ENCODE peak calls at places on chromosomes 13 and 19, in eight cellular contexts. One of them, this sample, is unnamed.

GRCh38 chr19:56333506-56333905 is 18.9 kb upstream of the ZSCAN5A start:
- DNase-seq in breast epithelium: no peak
- DNase-seq in GM23338: peak
- DNase-seq in upper lobe of left lung: peak
- DNase-seq in HepG2: peak
- DNase-seq in GM12878: no peak
- DNase-seq in spleen: no peak
- DNase-seq in SK-N-SH: peak
- DNase-seq in this sample: peak

GRCh38 chr13:108269601-108270328 is at the start of gene TNFSF13B:
- DNase-seq in upper lobe of left lung: peak
- DNase-seq in breast epithelium: no peak
- DNase-seq in HepG2: peak
- DNase-seq in GM12878: peak
- DNase-seq in GM23338: peak
- DNase-seq in SK-N-SH: peak
- DNase-seq in spleen: peak
- DNase-seq in this sample: peak

GRCh38 chr13:74084375-74084902 is 49.8 kb downstream of the KLF12 start:
- DNase-seq in spleen: no peak
- DNase-seq in GM12878: no peak
- DNase-seq in GM23338: no peak
- DNase-seq in breast epithelium: no peak
- DNase-seq in HepG2: no peak
- DNase-seq in SK-N-SH: no peak
- DNase-seq in upper lobe of left lung: no peak
- DNase-seq in this sample: no peak

GRCh38 chr19:33241530-33242101 is 16.0 kb upstream of the SLC7A10 start:
- DNase-seq in GM12878: no peak
- DNase-seq in spleen: peak
- DNase-seq in upper lobe of left lung: no peak
- DNase-seq in breast epithelium: no peak
- DNase-seq in SK-N-SH: peak
- DNase-seq in HepG2: no peak
- DNase-seq in GM23338: peak
- DNase-seq in this sample: peak

GRCh38 chr13:113962386-113962785 is 11.5 kb downstream of the C13orf46 start:
- DNase-seq in breast epithelium: no peak
- DNase-seq in spleen: peak
- DNase-seq in SK-N-SH: no peak
- DNase-seq in GM23338: no peak
- DNase-seq in GM12878: no peak
- DNase-seq in upper lobe of left lung: no peak
- DNase-seq in HepG2: no peak
- DNase-seq in this sample: no peak

GRCh38 chr13:30504081-30504480 is 38.3 kb upstream of the HMGB1 start:
- DNase-seq in breast epithelium: no peak
- DNase-seq in upper lobe of left lung: no peak
- DNase-seq in spleen: no peak
- DNase-seq in GM12878: peak
- DNase-seq in SK-N-SH: no peak
- DNase-seq in HepG2: no peak
- DNase-seq in GM23338: no peak
- DNase-seq in this sample: no peak

GRCh38 chr13:95880346-95880745 is 172.9 kb downstream of the UGGT2 start:
- DNase-seq in spleen: no peak
- DNase-seq in breast epithelium: no peak
- DNase-seq in HepG2: no peak
- DNase-seq in GM23338: no peak
- DNase-seq in SK-N-SH: no peak
- DNase-seq in GM12878: no peak
- DNase-seq in upper lobe of left lung: no peak
- DNase-seq in this sample: no peak

GRCh38 chr19:38734426-38735256 is 9.6 kb downstream of the CAPN12 start:
- DNase-seq in SK-N-SH: no peak
- DNase-seq in HepG2: no peak
- DNase-seq in upper lobe of left lung: peak
- DNase-seq in GM12878: peak
- DNase-seq in GM23338: no peak
- DNase-seq in spleen: peak
- DNase-seq in breast epithelium: peak
- DNase-seq in this sample: peak

GRCh38 chr19:40686882-40687524 is 3.4 kb downstream of the NUMBL start:
- DNase-seq in spleen: peak
- DNase-seq in GM23338: no peak
- DNase-seq in HepG2: no peak
- DNase-seq in GM12878: no peak
- DNase-seq in upper lobe of left lung: no peak
- DNase-seq in SK-N-SH: no peak
- DNase-seq in breast epithelium: no peak
- DNase-seq in this sample: no peak

DNA sequence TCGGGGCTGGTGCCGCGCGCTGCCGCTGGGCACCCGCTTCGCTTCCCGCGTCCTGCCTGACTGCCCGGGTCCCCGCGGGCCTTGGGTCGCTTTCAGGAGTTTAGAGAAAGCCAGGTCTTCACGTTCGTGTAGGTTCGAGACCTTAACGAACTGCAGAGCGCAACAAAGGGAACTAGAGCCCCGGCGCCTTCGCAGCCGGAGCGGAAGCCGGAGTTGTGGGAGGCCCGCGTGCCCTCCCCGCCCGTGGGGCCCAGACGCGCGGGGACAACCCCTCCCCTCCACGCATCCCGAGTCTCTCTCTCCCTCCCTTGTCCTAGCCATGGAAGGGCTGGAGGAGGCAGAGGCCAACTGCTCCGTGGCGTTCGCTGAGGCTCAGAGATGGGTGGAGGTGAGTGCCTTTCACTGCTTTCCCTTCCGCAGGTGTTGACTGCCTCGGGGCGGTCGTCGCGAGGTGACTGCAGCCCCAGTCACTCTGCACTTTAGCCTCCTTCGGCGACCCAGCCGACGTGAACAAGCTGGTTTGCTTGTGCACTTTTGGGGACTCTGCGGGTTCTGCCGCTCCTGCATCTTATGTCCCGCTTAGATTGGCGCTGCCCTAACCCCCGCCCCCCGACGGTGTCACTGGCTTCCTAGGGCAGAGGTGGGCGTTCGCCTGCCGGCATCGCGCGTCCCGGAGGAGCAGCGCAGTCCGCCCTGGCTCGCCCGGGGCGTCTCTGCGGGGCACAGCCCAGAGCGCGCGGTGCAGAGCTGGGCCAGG is 387 bp downstream of the LMO7 start:
- DNase-seq in upper lobe of left lung: peak
- DNase-seq in SK-N-SH: peak
- DNase-seq in spleen: peak
- DNase-seq in GM12878: no peak
- DNase-seq in breast epithelium: no peak
- DNase-seq in GM23338: peak
- DNase-seq in HepG2: peak
- DNase-seq in this sample: peak
- TF ChIP-seq POLR2AphosphoS5 in upper lobe of left lung: no peak
- TF ChIP-seq POLR2AphosphoS5 in SK-N-SH: peak
- TF ChIP-seq POLR2AphosphoS5 in spleen: peak
- TF ChIP-seq POLR2AphosphoS5 in GM12878: no peak
- TF ChIP-seq POLR2AphosphoS5 in breast epithelium: no peak
- TF ChIP-seq POLR2AphosphoS5 in GM23338: no peak
- TF ChIP-seq POLR2AphosphoS5 in HepG2: no peak
- TF ChIP-seq POLR2AphosphoS5 in this sample: no peak

DNA sequence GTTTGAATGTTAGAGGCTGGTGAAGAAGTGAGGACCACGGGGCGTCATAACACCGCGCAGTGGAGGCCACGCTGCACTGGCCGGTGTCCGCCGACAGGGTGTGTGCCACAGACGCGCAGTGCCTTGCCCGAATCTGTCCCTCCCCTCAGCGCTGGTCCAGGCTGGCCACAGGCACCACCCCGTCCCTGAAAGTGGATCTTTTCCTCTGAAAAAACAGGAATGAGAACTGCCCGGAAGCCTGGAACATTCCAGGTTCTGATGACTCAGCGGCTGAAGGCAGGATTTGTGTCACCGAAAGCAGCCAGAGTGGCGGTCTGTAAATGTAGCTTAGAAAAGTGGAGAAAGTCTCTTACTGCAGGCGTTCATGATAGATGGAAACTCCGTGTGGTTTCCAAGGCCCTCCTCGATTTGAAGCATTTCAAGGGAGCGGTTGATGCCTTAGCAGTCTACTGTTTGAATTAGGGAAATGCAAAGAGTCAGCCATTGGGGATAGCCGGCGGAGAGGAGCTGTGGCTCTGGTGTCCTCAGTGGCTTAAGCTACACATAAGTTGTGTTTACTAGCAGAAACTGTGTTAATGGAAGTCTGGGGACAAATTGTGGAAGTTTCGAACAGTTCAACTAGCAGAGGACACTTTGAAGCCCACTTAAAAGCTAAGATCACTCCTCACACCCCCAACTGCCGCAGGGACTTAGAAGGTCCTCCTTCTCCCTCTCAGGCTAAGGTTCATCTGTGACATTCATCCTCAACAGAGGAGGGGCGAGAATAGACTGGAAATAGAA is 70.8 kb downstream of the NUFIP1 start:
- DNase-seq in GM12878: no peak
- DNase-seq in SK-N-SH: peak
- DNase-seq in HepG2: peak
- DNase-seq in breast epithelium: peak
- DNase-seq in spleen: peak
- DNase-seq in GM23338: peak
- DNase-seq in upper lobe of left lung: peak
- DNase-seq in this sample: peak
- TF ChIP-seq POLR2AphosphoS5 in GM12878: no peak
- TF ChIP-seq POLR2AphosphoS5 in SK-N-SH: peak
- TF ChIP-seq POLR2AphosphoS5 in HepG2: peak
- TF ChIP-seq POLR2AphosphoS5 in breast epithelium: peak
- TF ChIP-seq POLR2AphosphoS5 in spleen: peak
- TF ChIP-seq POLR2AphosphoS5 in GM23338: peak
- TF ChIP-seq POLR2AphosphoS5 in upper lobe of left lung: peak
- TF ChIP-seq POLR2AphosphoS5 in this sample: peak

GRCh38 chr13:50594276-50594970 is 249.1 kb downstream of the DLEU7 start:
- DNase-seq in GM23338: peak
- DNase-seq in breast epithelium: no peak
- DNase-seq in spleen: peak
- DNase-seq in upper lobe of left lung: no peak
- DNase-seq in GM12878: peak
- DNase-seq in SK-N-SH: peak
- DNase-seq in HepG2: peak
- DNase-seq in this sample: peak
- TF ChIP-seq POLR2AphosphoS5 in GM23338: no peak
- TF ChIP-seq POLR2AphosphoS5 in breast epithelium: no peak
- TF ChIP-seq POLR2AphosphoS5 in spleen: no peak
- TF ChIP-seq POLR2AphosphoS5 in upper lobe of left lung: no peak
- TF ChIP-seq POLR2AphosphoS5 in GM12878: no peak
- TF ChIP-seq POLR2AphosphoS5 in SK-N-SH: no peak
- TF ChIP-seq POLR2AphosphoS5 in HepG2: no peak
- TF ChIP-seq POLR2AphosphoS5 in this sample: no peak

GRCh38 chr19:46186101-46186716 is 38.2 kb downstream of the IGFL2 start:
- DNase-seq in GM12878: no peak
- DNase-seq in upper lobe of left lung: no peak
- DNase-seq in spleen: no peak
- DNase-seq in GM23338: peak
- DNase-seq in SK-N-SH: peak
- DNase-seq in breast epithelium: no peak
- DNase-seq in HepG2: no peak
- DNase-seq in this sample: no peak

GRCh38 chr19:46179076-46179740 is 31.2 kb downstream of the IGFL2 start:
- DNase-seq in GM12878: no peak
- DNase-seq in SK-N-SH: no peak
- DNase-seq in breast epithelium: no peak
- DNase-seq in spleen: no peak
- DNase-seq in upper lobe of left lung: no peak
- DNase-seq in HepG2: no peak
- DNase-seq in GM23338: no peak
- DNase-seq in this sample: no peak

GRCh38 chr19:46181386-46181774 is 33.3 kb downstream of the IGFL2 start:
- DNase-seq in GM12878: no peak
- DNase-seq in breast epithelium: no peak
- DNase-seq in SK-N-SH: no peak
- DNase-seq in upper lobe of left lung: no peak
- DNase-seq in GM23338: no peak
- DNase-seq in HepG2: no peak
- DNase-seq in spleen: no peak
- DNase-seq in this sample: no peak

GRCh38 chr19:46180701-46181385 is 32.8 kb downstream of the IGFL2 start:
- DNase-seq in SK-N-SH: no peak
- DNase-seq in breast epithelium: no peak
- DNase-seq in GM12878: no peak
- DNase-seq in upper lobe of left lung: no peak
- DNase-seq in spleen: no peak
- DNase-seq in HepG2: no peak
- DNase-seq in GM23338: no peak
- DNase-seq in this sample: no peak

GRCh38 chr19:46182476-46182875 is 34.4 kb downstream of the IGFL2 start:
- DNase-seq in GM23338: no peak
- DNase-seq in breast epithelium: no peak
- DNase-seq in spleen: no peak
- DNase-seq in GM12878: no peak
- DNase-seq in HepG2: no peak
- DNase-seq in upper lobe of left lung: no peak
- DNase-seq in SK-N-SH: no peak
- DNase-seq in this sample: no peak
- TF ChIP-seq POLR2AphosphoS5 in GM23338: no peak
- TF ChIP-seq POLR2AphosphoS5 in breast epithelium: no peak
- TF ChIP-seq POLR2AphosphoS5 in spleen: no peak
- TF ChIP-seq POLR2AphosphoS5 in GM12878: no peak
- TF ChIP-seq POLR2AphosphoS5 in HepG2: no peak
- TF ChIP-seq POLR2AphosphoS5 in upper lobe of left lung: no peak
- TF ChIP-seq POLR2AphosphoS5 in SK-N-SH: no peak
- TF ChIP-seq POLR2AphosphoS5 in this sample: no peak

GRCh38 chr13:23672616-23673015 is 102.4 kb downstream of the TNFRSF19 start:
- DNase-seq in spleen: no peak
- DNase-seq in breast epithelium: no peak
- DNase-seq in SK-N-SH: no peak
- DNase-seq in upper lobe of left lung: no peak
- DNase-seq in GM12878: no peak
- DNase-seq in HepG2: no peak
- DNase-seq in GM23338: no peak
- DNase-seq in this sample: no peak
- TF ChIP-seq POLR2AphosphoS5 in spleen: no peak
- TF ChIP-seq POLR2AphosphoS5 in breast epithelium: no peak
- TF ChIP-seq POLR2AphosphoS5 in SK-N-SH: no peak
- TF ChIP-seq POLR2AphosphoS5 in upper lobe of left lung: no peak
- TF ChIP-seq POLR2AphosphoS5 in GM12878: no peak
- TF ChIP-seq POLR2AphosphoS5 in HepG2: no peak
- TF ChIP-seq POLR2AphosphoS5 in GM23338: no peak
- TF ChIP-seq POLR2AphosphoS5 in this sample: no peak

GRCh38 chr19:1376415-1376805 is 7.3 kb upstream of the NDUFS7 start:
- DNase-seq in GM12878: no peak
- DNase-seq in spleen: no peak
- DNase-seq in upper lobe of left lung: no peak
- DNase-seq in SK-N-SH: no peak
- DNase-seq in GM23338: no peak
- DNase-seq in HepG2: no peak
- DNase-seq in breast epithelium: no peak
- DNase-seq in this sample: no peak
- TF ChIP-seq POLR2AphosphoS5 in GM12878: no peak
- TF ChIP-seq POLR2AphosphoS5 in spleen: no peak
- TF ChIP-seq POLR2AphosphoS5 in upper lobe of left lung: no peak
- TF ChIP-seq POLR2AphosphoS5 in SK-N-SH: no peak
- TF ChIP-seq POLR2AphosphoS5 in GM23338: no peak
- TF ChIP-seq POLR2AphosphoS5 in HepG2: no peak
- TF ChIP-seq POLR2AphosphoS5 in breast epithelium: no peak
- TF ChIP-seq POLR2AphosphoS5 in this sample: no peak

GRCh38 chr19:14940266-14940665 is 1.0 kb upstream of the OR7C2 start:
- DNase-seq in breast epithelium: no peak
- DNase-seq in HepG2: no peak
- DNase-seq in upper lobe of left lung: no peak
- DNase-seq in GM23338: no peak
- DNase-seq in spleen: no peak
- DNase-seq in GM12878: no peak
- DNase-seq in SK-N-SH: no peak
- DNase-seq in this sample: no peak
- TF ChIP-seq POLR2AphosphoS5 in breast epithelium: no peak
- TF ChIP-seq POLR2AphosphoS5 in HepG2: no peak
- TF ChIP-seq POLR2AphosphoS5 in upper lobe of left lung: no peak
- TF ChIP-seq POLR2AphosphoS5 in GM23338: no peak
- TF ChIP-seq POLR2AphosphoS5 in spleen: no peak
- TF ChIP-seq POLR2AphosphoS5 in GM12878: no peak
- TF ChIP-seq POLR2AphosphoS5 in SK-N-SH: no peak
- TF ChIP-seq POLR2AphosphoS5 in this sample: no peak

This sample was measured in transverse colon.